ENCODE peak calls at places on chromosomes 3 and 15, in four cellular contexts. X is ascending aorta, E is Panc1, L is RWPE2. I is an unnamed sample.

GRCh38 chr15:33425149-33425548 is 114.4 kb downstream of the RYR3 start:
- DNase-seq in L (no peak), X (no peak), E (no peak), I (no peak)

GRCh38 chr3:73874596-73874995 is 249.9 kb upstream of the PDZRN3 start:
- DNase-seq in L (no peak), X (no peak), E (no peak), I (no peak)

GRCh38 chr15:67882487-67883227 is 42.8 kb upstream of the RNU6-1 start:
- DNase-seq in E (no peak), L (no peak), X (no peak), I (peak; percentile 37)

GRCh38 chr15:50144342-50145120 is 25.5 kb upstream of the ATP8B4 start:
- DNase-seq in E (no peak), L (no peak), X (no peak), I (no peak)

GRCh38 chr3:140252812-140253656 is 318.0 kb downstream of the CLSTN2 start:
- DNase-seq in X (no peak), L (no peak), E (no peak), I (no peak)

GRCh38 chr3:116440196-116440595 is 5.1 kb downstream of the LSAMP start:
- DNase-seq in X (no peak), L (no peak), E (no peak), I (no peak)

GRCh38 chr3:112446343-112446742 is 52.9 kb downstream of the BTLA start:
- DNase-seq in L (no peak), X (no peak), E (no peak), I (no peak)

GRCh38 chr3:16801698-16802097 is 83.1 kb upstream of the PLCL2 start:
- DNase-seq in X (no peak), L (no peak), E (no peak), I (no peak)

GRCh38 chr15:80202641-80203360 is 49.2 kb downstream of the CTXND1 start:
- DNase-seq in E (no peak), L (no peak), X (no peak), I (no peak)

GRCh38 chr3:177119829-177120228 is 77.5 kb downstream of the TBL1XR1 start:
- DNase-seq in E (no peak), L (no peak), X (no peak), I (no peak)

GRCh38 chr3:62723636-62724217 is 151.5 kb downstream of the CADPS start:
- DNase-seq in X (no peak), E (no peak), L (no peak), I (no peak)

GRCh38 chr3:16945330-16945729 is 60.6 kb downstream of the PLCL2 start:
- DNase-seq in E (no peak), L (no peak), X (no peak), I (no peak)

GRCh38 chr3:160134454-160134853 is 90.8 kb upstream of the C3orf80 start:
- DNase-seq in L (no peak), X (no peak), E (no peak), I (no peak)

GRCh38 chr15:41510728-41511127 is 2.9 kb downstream of the LTK start:
- DNase-seq in X (no peak), L (no peak), E (no peak), I (no peak)

GRCh38 chr15:79601376-79601775 is 169.2 kb downstream of the MINAR1 start:
- DNase-seq in L (no peak), X (no peak), E (no peak), I (no peak)

GRCh38 chr15:69855172-69855562 is 242.6 kb downstream of the TLE3 start:
- DNase-seq in X (no peak), E (no peak), L (no peak), I (no peak)

GRCh38 chr3:133479895-133480669 is 80.2 kb downstream of the BFSP2 start:
- DNase-seq in L (no peak), X (no peak), E (no peak), I (peak; percentile 56)

GRCh38 chr3:127256872-127257271 is 31.0 kb downstream of the PRR20G start:
- DNase-seq in X (no peak), E (no peak), L (no peak), I (no peak)

GRCh38 chr3:28328188-28329151 is 20.1 kb upstream of the ZCWPW2 start:
- DNase-seq in X (no peak), E (no peak), L (no peak), I (no peak)

GRCh38 chr3:139117883-139118760 is 73.4 kb upstream of the PRR23C start:
- DNase-seq in X (no peak), E (no peak), L (no peak), I (no peak)

GRCh38 chr3:46998121-46998851 is 18.8 kb downstream of the NBEAL2 start:
- DNase-seq in X (peak; percentile 9), E (no peak), L (peak; percentile 44), I (peak; percentile 84)

GRCh38 chr15:36106640-36107335 is 472.6 kb upstream of the CDIN1 start:
- DNase-seq in E (no peak), X (no peak), L (no peak), I (no peak)

GRCh38 chr3:55658297-55659022 is 171.4 kb upstream of the WNT5A start:
- DNase-seq in X (no peak), L (no peak), E (no peak), I (no peak)

GRCh38 chr3:71542548-71543370 is 40.8 kb downstream of the FOXP1 start:
- DNase-seq in E (no peak), X (peak; percentile 63), L (peak; percentile 65), I (no peak)

GRCh38 chr15:74964794-74965193 is 8.2 kb upstream of the RPP25 start:
- DNase-seq in L (no peak), E (no peak), X (no peak), I (no peak)

GRCh38 chr3:65412591-65412990 is 626.1 kb downstream of the MAGI1 start:
- DNase-seq in L (no peak), E (no peak), X (no peak), I (no peak)

GRCh38 chr3:42179110-42179725 is 86.8 kb downstream of the CCK start:
- DNase-seq in E (peak; percentile 13), X (no peak), L (peak; percentile 85), I (no peak)

GRCh38 chr15:36407647-36408046 is 171.8 kb upstream of the CDIN1 start:
- DNase-seq in E (no peak), X (no peak), L (no peak), I (no peak)

GRCh38 chr3:178562143-178562868 is 26.1 kb downstream of the KCNMB2 start:
- DNase-seq in L (no peak), E (no peak), X (no peak), I (no peak)

GRCh38 chr15:40358492-40359353 is 704 bp downstream of the DISP2 start:
- DNase-seq in X (no peak), L (peak; percentile 80), E (no peak), I (no peak)
- TF ChIP-seq CTCF in X (no peak), L (peak; percentile 34), E (peak; percentile 69), I (no peak)

DNA sequence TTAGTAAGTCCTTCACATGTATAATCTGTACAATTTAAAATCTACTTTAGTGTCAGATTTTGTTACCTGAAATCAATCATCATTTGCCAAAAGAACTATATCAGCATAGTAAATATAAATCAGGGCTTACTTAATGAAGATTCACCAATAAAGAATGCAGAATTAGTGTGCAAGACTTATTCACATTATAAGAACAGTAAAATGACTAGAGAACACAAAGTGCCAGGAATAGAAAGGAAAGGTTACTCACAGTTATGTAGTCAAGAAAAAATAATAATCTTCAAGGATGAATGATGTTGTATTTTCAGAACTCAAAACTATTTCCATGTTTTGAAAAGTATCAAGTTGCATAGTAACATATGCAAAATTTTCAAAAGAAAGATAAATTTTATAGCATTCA is 891.9 kb downstream of the ROBO1 start:
- DNase-seq in L (no peak), X (no peak), E (no peak), I (no peak)
- TF ChIP-seq CTCF in L (no peak), X (no peak), E (no peak), I (no peak)

DNA sequence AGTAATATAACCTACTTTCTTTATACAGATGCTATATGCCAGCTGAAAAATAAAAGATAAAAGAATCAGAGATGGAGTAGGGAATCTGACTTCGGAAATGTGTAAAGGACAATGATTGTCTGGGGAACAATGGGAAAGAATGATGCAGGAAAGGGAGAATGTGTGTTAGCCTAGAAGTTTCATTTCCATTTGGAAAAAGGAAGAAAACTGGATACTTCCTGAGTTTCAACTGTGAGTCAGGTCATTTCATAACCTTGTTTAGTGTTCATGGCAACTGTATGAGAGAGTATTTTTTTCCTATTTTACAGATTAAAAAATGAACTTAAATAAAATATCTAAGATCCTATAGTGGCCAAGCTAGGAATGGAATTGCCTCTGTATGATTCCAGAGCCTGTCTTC is 261.3 kb upstream of the NECTIN3 start:
- DNase-seq in L (no peak), X (no peak), E (no peak), I (no peak)
- TF ChIP-seq CTCF in L (no peak), X (no peak), E (no peak), I (no peak)

GRCh38 chr3:197320582-197320981 is 22.2 kb upstream of the DLG1 start:
- DNase-seq in X (no peak), L (no peak), E (no peak), I (no peak)
- TF ChIP-seq CTCF in X (no peak), L (no peak), E (no peak), I (no peak)

DNA sequence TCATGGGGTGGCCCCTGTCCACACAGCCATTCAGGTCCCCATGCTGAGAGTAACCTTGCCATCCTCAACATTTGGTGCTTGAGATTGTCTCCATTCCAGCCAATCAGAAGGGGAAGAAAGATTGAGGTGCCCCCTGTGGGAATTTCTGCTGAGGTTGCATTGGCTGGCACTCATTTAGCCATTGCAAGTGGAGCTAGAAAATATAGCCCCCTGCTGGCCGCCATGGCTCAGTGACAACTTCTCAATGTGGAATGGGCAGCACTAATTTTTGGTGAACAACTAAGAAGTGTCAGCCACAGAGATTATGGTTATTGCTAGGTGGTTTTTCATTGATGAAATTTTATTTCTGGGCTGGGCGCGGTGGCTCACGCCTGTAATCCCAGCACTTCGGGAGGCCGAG is 22.0 kb downstream of the COL6A6 start:
- DNase-seq in L (no peak), X (no peak), E (peak; percentile 20), I (peak; percentile 32)
- TF ChIP-seq CTCF in L (peak; percentile 78), X (peak; percentile 28), E (peak; percentile 87), I (peak; percentile 42)

DNA sequence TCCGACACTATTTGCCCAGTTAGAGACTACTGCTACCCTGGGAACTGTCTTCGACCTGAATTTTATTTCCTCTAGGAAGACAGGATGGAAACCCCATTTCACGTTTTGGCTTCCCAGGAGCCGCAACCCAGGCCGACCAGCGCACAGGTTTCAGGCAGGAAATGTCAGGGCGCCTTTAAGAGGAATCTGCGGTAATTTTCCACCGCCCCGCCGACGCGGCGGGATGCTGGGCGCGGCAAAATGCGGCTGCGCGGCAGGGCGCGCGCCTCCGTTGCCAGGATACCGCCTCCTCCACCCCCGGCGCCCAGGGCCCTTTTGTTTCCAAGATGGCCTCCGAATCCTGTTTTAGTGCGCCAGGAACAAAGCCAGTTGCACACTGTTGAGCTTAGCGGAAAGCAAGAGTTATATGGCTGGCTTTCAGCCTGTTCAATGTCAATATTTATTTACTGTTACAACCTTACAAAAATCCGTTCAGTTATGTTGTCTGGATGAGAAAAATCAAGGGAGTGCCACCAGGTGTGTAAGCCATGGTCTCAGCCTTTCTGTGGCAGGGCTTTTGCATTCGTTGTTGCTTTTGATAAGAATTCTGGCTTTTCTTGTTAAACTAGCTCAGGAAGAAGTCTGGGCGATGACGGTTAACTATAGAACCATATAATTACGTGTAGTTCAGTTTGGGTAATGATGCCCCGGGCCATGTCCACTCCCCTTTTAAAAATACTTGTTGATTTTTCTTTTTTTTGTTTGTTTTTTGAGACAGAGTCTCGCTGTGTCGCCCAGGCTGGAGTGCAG is 79.7 kb upstream of the CHD2 start:
- DNase-seq in E (no peak), X (peak; percentile 48), L (peak; percentile 95), I (peak; percentile 91)
- TF ChIP-seq CTCF in E (no peak), X (no peak), L (no peak), I (no peak)